ENCODE peak calls at places on chromosomes 6 and 20, in seven cellular contexts. Z, M, F, K, B, L and G are unnamed samples.

GRCh38 chr20:23446505-23446904 is 6.2 kb downstream of the CST11 start:
- DNase-seq in M (no peak), F (peak; percentile 43), K (peak; percentile 35), Z (peak; percentile 82), B (peak; percentile 46), L (peak; percentile 11), G (peak; percentile 68)

GRCh38 chr20:59004763-59005522 is 2.1 kb downstream of the CTSZ start:
- DNase-seq in B (no peak), K (no peak), L (peak; percentile 94), M (no peak), F (no peak), Z (peak; percentile 71), G (no peak)

GRCh38 chr6:135922170-135922569 is 70.7 kb downstream of the PDE7B start:
- DNase-seq in F (no peak), L (no peak), Z (no peak), K (peak; percentile 29), B (peak; percentile 31), M (peak; percentile 23), G (no peak)

GRCh38 chr6:13992417-13993055 is 67.8 kb downstream of the RNF182 start:
- DNase-seq in B (no peak), K (peak; percentile 41), F (peak; percentile 82), L (no peak), M (no peak), Z (no peak), G (no peak)

GRCh38 chr6:24883618-24884017 is 52.1 kb downstream of the RIPOR2 start:
- DNase-seq in Z (no peak), F (no peak), B (no peak), L (peak; percentile 84), M (no peak), K (no peak), G (no peak)

GRCh38 chr6:20126789-20127653 is 85.2 kb downstream of the MBOAT1 start:
- DNase-seq in M (no peak), F (peak; percentile 86), B (peak; percentile 70), K (peak; percentile 35), Z (peak; percentile 66), L (peak; percentile 11), G (peak; percentile 35)

GRCh38 chr20:38730989-38731737 is 6.9 kb downstream of the SLC32A1 start:
- DNase-seq in K (peak; percentile 73), F (peak; percentile 88), Z (peak; percentile 62), L (no peak), M (no peak), B (peak; percentile 90), G (peak; percentile 78)

GRCh38 chr20:37261714-37262113 is at the start of gene GHRH:
- DNase-seq in K (no peak), F (no peak), L (no peak), M (no peak), Z (no peak), B (no peak), G (no peak)

GRCh38 chr20:43442310-43442880 is 15.3 kb upstream of the SRSF6 start:
- DNase-seq in K (no peak), B (no peak), Z (peak; percentile 42), L (no peak), F (no peak), M (no peak), G (peak; percentile 30)

GRCh38 chr6:119347466-119348307 is 1.9 kb downstream of the MAN1A1 start:
- DNase-seq in F (peak; percentile 67), Z (peak; percentile 96), K (no peak), B (no peak), M (no peak), L (no peak), G (peak; percentile 31)

GRCh38 chr6:35973670-35974222 is 50.7 kb downstream of the SLC26A8 start:
- DNase-seq in L (peak; percentile 67), M (no peak), B (no peak), F (peak; percentile 67), Z (peak; percentile 93), K (no peak), G (no peak)

GRCh38 chr6:41557305-41557704 is 11.1 kb downstream of the FOXP4 start:
- DNase-seq in B (no peak), F (no peak), Z (no peak), K (no peak), L (no peak), M (no peak), G (no peak)

DNA sequence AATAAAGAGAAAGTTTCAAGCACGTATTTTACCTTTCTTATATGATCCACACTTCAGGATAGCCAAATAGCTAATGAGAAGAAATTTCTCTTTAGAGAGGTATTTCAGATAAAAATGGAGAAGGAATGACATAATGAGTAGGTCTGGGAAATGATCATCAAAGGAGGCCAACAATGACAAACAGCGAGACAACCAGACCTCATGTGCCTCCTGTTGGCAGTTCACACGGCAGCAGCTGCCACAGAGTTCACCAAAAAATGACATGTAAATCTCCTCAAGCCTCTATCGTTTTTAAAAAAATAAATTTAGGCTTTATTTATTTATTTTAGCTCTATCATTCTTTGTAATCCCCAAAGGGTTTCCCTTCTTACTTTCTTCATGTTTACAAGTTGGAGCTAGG is 47.7 kb downstream of the SLC2A12 start:
- DNase-seq in Z (no peak), L (no peak), B (no peak), M (no peak), F (no peak), K (no peak), G (no peak)
- TF ChIP-seq JUND in Z (no peak), L (no peak), B (no peak), M (no peak), F (no peak), K (no peak), G (no peak)

GRCh38 chr6:7893342-7893741 is 17.2 kb downstream of the TXNDC5 start:
- DNase-seq in Z (no peak), B (no peak), F (no peak), M (no peak), K (no peak), L (no peak), G (no peak)

GRCh38 chr6:7896465-7896987 is 14.1 kb downstream of the TXNDC5 start:
- DNase-seq in Z (no peak), K (no peak), B (no peak), F (no peak), L (no peak), M (no peak), G (no peak)

GRCh38 chr6:7897461-7898192 is 13.0 kb downstream of the TXNDC5 start:
- DNase-seq in K (no peak), M (no peak), L (no peak), B (no peak), Z (no peak), F (no peak), G (no peak)

GRCh38 chr6:7894272-7895124 is 16.1 kb downstream of the TXNDC5 start:
- DNase-seq in M (no peak), B (peak; percentile 61), L (no peak), F (no peak), Z (no peak), K (no peak), G (no peak)

GRCh38 chr6:7895125-7895423 is 15.5 kb downstream of the TXNDC5 start:
- DNase-seq in L (no peak), K (no peak), Z (no peak), F (no peak), B (no peak), M (no peak), G (no peak)
- TF ChIP-seq JUND in L (no peak), K (no peak), Z (no peak), F (no peak), B (no peak), M (no peak), G (no peak)

GRCh38 chr6:154161689-154162088 is 122.6 kb downstream of the OPRM1 start:
- DNase-seq in L (peak; percentile 66), B (no peak), F (no peak), K (no peak), Z (no peak), M (no peak), G (no peak)

GRCh38 chr6:154167163-154167562 is 128.1 kb downstream of the OPRM1 start:
- DNase-seq in Z (no peak), K (no peak), M (no peak), L (no peak), B (no peak), F (no peak), G (no peak)

GRCh38 chr6:154164397-154164796 is 125.4 kb downstream of the OPRM1 start:
- DNase-seq in K (no peak), Z (no peak), F (no peak), L (no peak), B (no peak), M (no peak), G (no peak)

GRCh38 chr6:154166140-154166539 is 127.1 kb downstream of the OPRM1 start:
- DNase-seq in L (no peak), K (no peak), B (no peak), F (peak; percentile 20), Z (no peak), M (no peak), G (peak; percentile 4)

DNA sequence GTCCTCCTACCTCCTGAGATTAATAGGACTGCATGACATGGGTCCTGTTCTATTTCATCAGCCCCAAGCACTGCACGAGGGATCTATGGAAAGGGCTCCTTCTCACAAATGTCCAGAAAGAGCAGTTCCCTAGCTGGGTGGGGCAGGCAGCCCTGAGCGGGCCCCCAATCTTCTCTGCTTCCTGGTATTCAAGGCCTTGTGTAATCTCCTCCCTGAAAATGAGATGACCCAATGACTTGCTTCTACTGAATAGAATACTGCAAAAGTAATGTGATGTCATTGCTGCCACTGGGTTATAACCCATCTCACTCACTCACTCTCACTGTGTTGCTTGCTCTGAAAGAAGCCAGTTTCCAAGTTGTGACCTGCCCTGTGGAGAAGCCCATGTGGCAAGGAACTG is 126.4 kb downstream of the OPRM1 start:
- DNase-seq in M (no peak), B (no peak), F (no peak), L (no peak), Z (no peak), K (no peak), G (no peak)
- TF ChIP-seq JUND in M (no peak), B (no peak), F (no peak), L (no peak), Z (no peak), K (no peak), G (no peak)

GRCh38 chr6:12295558-12296254 is 5.5 kb downstream of the EDN1 start:
- DNase-seq in F (no peak), L (no peak), M (no peak), B (no peak), Z (no peak), K (no peak), G (no peak)
- TF ChIP-seq JUND in F (no peak), L (no peak), M (no peak), B (no peak), Z (no peak), K (no peak), G (peak; percentile 35)